ENCODE peak calls at places on chromosomes 16 and 17, in eight cellular contexts. D is NCI-H2029; O is GDM1; U is GM12865; F is EL; I is activated naive CD4-positive, alpha-beta T cell; K is NCI-H1092 treated with DMSO at 0.1 percent for 48 hours; B is mesothelial cell of epicardium. S is an unnamed sample.
A peak's percentile ranks its signal among the peaks of the same experiment; 100 is the strongest.

GRCh38 chr17:34420254-34420766 is 57.3 kb upstream of the CCL1 start:
- DNase-seq in B (peak; percentile 81), D (peak; percentile 31), U (peak; percentile 70), I (peak; percentile 43), K (peak; percentile 57), F (peak; percentile 55), O (peak; percentile 15), S (peak; percentile 81)

GRCh38 chr17:1112875-1113274 is 66.9 kb downstream of the ABR start:
- DNase-seq in F (no peak), D (no peak), K (no peak), B (no peak), O (no peak), I (no peak), U (no peak), S (no peak)

GRCh38 chr17:31691251-31691905 is 167.7 kb downstream of the COPRS start:
- DNase-seq in B (no peak), U (no peak), F (no peak), D (no peak), K (no peak), I (no peak), O (no peak), S (no peak)

GRCh38 chr17:73335591-73336503 is 24.0 kb upstream of the CDC42EP4 start:
- DNase-seq in F (no peak), K (peak; percentile 16), O (no peak), U (no peak), D (peak; percentile 3), B (no peak), I (no peak), S (no peak)

GRCh38 chr17:57004944-57005579 is 27.1 kb downstream of the SCPEP1 start:
- DNase-seq in K (no peak), U (peak; percentile 87), I (no peak), F (no peak), B (no peak), O (peak; percentile 51), D (no peak), S (peak; percentile 86)

GRCh38 chr17:49469831-49470568 is 25.1 kb upstream of the NGFR start:
- DNase-seq in I (no peak), O (no peak), D (no peak), B (no peak), F (no peak), K (no peak), U (no peak), S (no peak)

GRCh38 chr17:73359255-73359816 is 47.5 kb upstream of the CDC42EP4 start:
- DNase-seq in U (no peak), D (no peak), I (no peak), K (no peak), O (no peak), F (no peak), B (no peak), S (no peak)

GRCh38 chr17:75872434-75873351 is 5.7 kb downstream of the TRIM47 start:
- DNase-seq in I (peak; percentile 60), U (no peak), F (peak; percentile 75), B (no peak), O (no peak), D (peak; percentile 51), K (no peak), S (no peak)

GRCh38 chr16:389317-389716 is 7.5 kb upstream of the PGAP6 start:
- DNase-seq in U (no peak), F (no peak), B (no peak), O (no peak), D (no peak), K (no peak), I (no peak), S (no peak)

GRCh38 chr17:44872131-44872768 is 24.6 kb downstream of the HIGD1B start:
- DNase-seq in O (no peak), I (no peak), D (no peak), K (peak; percentile 90), B (no peak), U (no peak), F (no peak), S (no peak)

GRCh38 chr16:67336646-67337045 is 10.0 kb downstream of the LRRC36 start:
- DNase-seq in I (no peak), D (no peak), K (no peak), B (no peak), U (no peak), O (no peak), F (peak; percentile 11), S (no peak)

GRCh38 chr17:3886776-3887175 is 6.1 kb downstream of the CAMKK1 start:
- DNase-seq in F (no peak), I (no peak), O (peak; percentile 53), U (no peak), K (no peak), B (no peak), D (no peak), S (no peak)

GRCh38 chr17:76009447-76009846 is 8.8 kb downstream of the CDK3 start:
- DNase-seq in I (no peak), O (no peak), U (no peak), D (no peak), K (no peak), B (no peak), F (no peak), S (no peak)

GRCh38 chr17:68507581-68507980 is 4.6 kb upstream of the PRKAR1A start:
- DNase-seq in F (no peak), K (no peak), B (no peak), D (no peak), O (no peak), I (no peak), U (no peak), S (no peak)

GRCh38 chr17:63435681-63436522 is 10.2 kb downstream of the CYB561 start:
- DNase-seq in K (peak; percentile 56), B (no peak), D (peak; percentile 87), O (no peak), F (no peak), I (no peak), U (peak; percentile 39), S (no peak)

GRCh38 chr17:4565209-4566141 is 5.1 kb upstream of the GGT6 start:
- DNase-seq in O (peak; percentile 61), D (peak; percentile 56), U (peak; percentile 78), F (peak; percentile 78), K (peak; percentile 60), B (no peak), I (no peak), S (peak; percentile 68)

GRCh38 chr17:8742828-8743227 is 1.8 kb downstream of the CCDC42 start:
- DNase-seq in O (no peak), I (no peak), K (no peak), U (no peak), F (no peak), B (no peak), D (no peak), S (no peak)

GRCh38 chr17:19376799-19377198 is 1.5 kb upstream of the MAPK7 start:
- DNase-seq in F (no peak), O (no peak), B (no peak), U (peak; percentile 31), K (no peak), I (no peak), D (no peak), S (no peak)

GRCh38 chr16:23519282-23519681 is 9.0 kb upstream of the GGA2 start:
- DNase-seq in U (peak; percentile 22), O (no peak), F (no peak), B (no peak), D (no peak), I (no peak), K (no peak), S (no peak)

GRCh38 chr17:57889892-57890856 is 40.3 kb upstream of the MRPS23 start:
- DNase-seq in U (no peak), O (no peak), D (peak; percentile 56), I (no peak), K (no peak), B (no peak), F (peak; percentile 86), S (no peak)

GRCh38 chr16:27240948-27241531 is 27.5 kb downstream of the NSMCE1 start:
- DNase-seq in F (peak; percentile 92), O (no peak), U (no peak), I (no peak), D (no peak), B (no peak), K (no peak), S (no peak)

GRCh38 chr16:72740346-72740745 is 307.6 kb downstream of the ZFHX3 start:
- DNase-seq in I (no peak), U (no peak), K (no peak), D (no peak), B (no peak), O (no peak), F (peak; percentile 69), S (no peak)

GRCh38 chr17:69357701-69358100 is 30.8 kb upstream of the ABCA5 start:
- DNase-seq in F (peak; percentile 1), K (peak; percentile 15), I (no peak), B (no peak), U (peak; percentile 17), D (no peak), O (no peak), S (no peak)

GRCh38 chr16:4667203-4667983 is 26.0 kb upstream of the NUDT16L1 start:
- DNase-seq in K (peak; percentile 43), B (no peak), D (no peak), O (no peak), U (no peak), I (no peak), F (no peak), S (no peak)